ENCODE peak calls at places on chromosomes 2 and 18, in seven cellular contexts. B is left ventricle myocardium inferior, A is transverse colon, P is cardiac fibroblast, L is WERI-Rb-1, H is neural progenitor cell, D is foreskin fibroblast. N is an unnamed sample.

GRCh38 chr2:225458431-225459117 is 59.1 kb downstream of the NYAP2 start:
- DNase-seq in H (no peak), D (no peak), B (no peak), A (no peak), P (no peak), L (no peak), N (no peak)

GRCh38 chr2:202529389-202529788 is 105.4 kb upstream of the FAM117B start:
- DNase-seq in P (peak), L (no peak), H (no peak), B (no peak), A (no peak), D (peak), N (no peak)

GRCh38 chr2:119255760-119256573 is 32.3 kb downstream of the STEAP3 start:
- DNase-seq in A (no peak), P (peak), B (no peak), L (peak), D (peak), H (peak), N (no peak)

GRCh38 chr18:48290162-48290926 is 118.8 kb downstream of the ZBTB7C start:
- DNase-seq in B (no peak), A (no peak), P (no peak), L (no peak), H (peak), D (no peak), N (no peak)

GRCh38 chr2:233817305-233817980 is 36.9 kb downstream of the HJURP start:
- DNase-seq in D (no peak), H (no peak), B (no peak), L (peak), A (no peak), P (peak), N (no peak)

GRCh38 chr2:200788129-200788718 is 23.5 kb upstream of the BZW1 start:
- DNase-seq in L (no peak), A (no peak), H (no peak), D (peak), B (no peak), P (peak), N (no peak)

GRCh38 chr2:151808258-151809072 is 19.8 kb downstream of the ARL5A start:
- DNase-seq in D (peak), A (no peak), L (no peak), H (peak), B (no peak), P (peak), N (no peak)

GRCh38 chr2:239040152-239040761 is 192.4 kb downstream of the TWIST2 start:
- DNase-seq in P (no peak), A (no peak), D (no peak), B (no peak), H (no peak), L (no peak), N (no peak)

GRCh38 chr2:26458365-26459042 is 19.4 kb downstream of the OTOF start:
- DNase-seq in D (no peak), P (no peak), H (no peak), B (no peak), A (no peak), L (no peak), N (no peak)

GRCh38 chr2:239411117-239411516 is 10.3 kb upstream of the HDAC4 start:
- DNase-seq in L (no peak), B (no peak), D (no peak), A (no peak), P (no peak), H (no peak), N (no peak)

GRCh38 chr18:61001138-61001537 is 332.1 kb upstream of the CDH20 start:
- DNase-seq in L (no peak), P (no peak), D (peak), A (no peak), H (no peak), B (no peak), N (no peak)

GRCh38 chr18:49743296-49743567 is 70.1 kb downstream of the ACAA2 start:
- DNase-seq in B (no peak), P (no peak), D (no peak), L (no peak), H (no peak), A (no peak), N (no peak)

GRCh38 chr2:134201559-134201958 is 52.3 kb upstream of the MGAT5 start:
- DNase-seq in L (no peak), P (no peak), D (no peak), A (no peak), B (peak), H (no peak), N (no peak)

GRCh38 chr2:223222397-223222796 is 170.4 kb downstream of the KCNE4 start:
- DNase-seq in D (peak), B (no peak), P (no peak), L (no peak), H (no peak), A (no peak), N (no peak)

GRCh38 chr2:29834624-29835023 is 86.8 kb downstream of the ALK start:
- DNase-seq in D (peak), H (no peak), L (no peak), B (no peak), P (no peak), A (no peak), N (no peak)

GRCh38 chr2:96131152-96131817 is 7.0 kb downstream of the ASTL start:
- DNase-seq in D (no peak), A (no peak), H (no peak), L (no peak), P (no peak), B (no peak), N (no peak)

GRCh38 chr2:109031481-109032228 is 42.6 kb upstream of the EDAR start:
- DNase-seq in P (peak), L (no peak), B (peak), A (peak), H (peak), D (peak), N (peak)
- TF ChIP-seq CTCF in P (no peak), L (no peak), B (peak), A (no peak), H (no peak), D (no peak), N (no peak)

GRCh38 chr2:68463287-68463877 is 3.7 kb downstream of the FBXO48 start:
- DNase-seq in H (peak), P (peak), D (peak), B (no peak), A (no peak), L (no peak), N (no peak)
- H3K4me3 ChIP-seq in H (no peak), P (no peak), D (no peak), B (no peak), A (no peak), L (no peak), N (no peak)

DNA sequence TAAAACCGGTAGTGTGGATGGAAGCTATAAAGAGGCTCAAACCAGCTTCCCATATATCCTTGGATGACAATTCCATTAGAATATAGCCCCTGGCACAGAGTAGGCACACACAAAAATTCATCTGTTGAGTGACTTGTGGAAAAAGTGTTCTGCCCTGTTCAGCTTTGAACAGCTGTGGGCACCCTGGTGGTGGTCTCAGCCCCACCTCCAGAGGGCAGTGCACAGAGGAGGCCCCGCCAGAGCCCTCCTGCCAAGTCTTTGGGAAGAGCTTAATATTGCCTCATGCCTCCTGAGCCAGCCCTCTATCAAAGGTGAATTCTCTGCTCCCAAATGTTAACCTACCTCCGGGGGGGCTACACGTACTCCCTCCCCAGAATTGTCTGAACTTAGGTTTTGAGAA is 30.4 kb downstream of the EPAS1 start:
- DNase-seq in L (no peak), H (no peak), D (no peak), B (no peak), A (no peak), P (no peak), N (no peak)
- TF ChIP-seq CTCF in L (peak), H (peak), D (no peak), B (peak), A (no peak), P (peak), N (peak)

GRCh38 chr2:155273314-155273713 is 574.8 kb downstream of the KCNJ3 start:
- DNase-seq in P (no peak), B (no peak), A (no peak), D (no peak), L (no peak), H (no peak), N (no peak)
- H3K4me3 ChIP-seq in P (no peak), B (no peak), A (no peak), D (no peak), L (no peak), H (no peak), N (no peak)

GRCh38 chr18:35121531-35121930 is 80.3 kb downstream of the MAPRE2 start:
- DNase-seq in A (no peak), D (no peak), P (no peak), B (no peak), L (no peak), H (no peak), N (no peak)

GRCh38 chr18:35123811-35124210 is 82.6 kb downstream of the MAPRE2 start:
- DNase-seq in B (no peak), P (no peak), L (no peak), A (no peak), D (no peak), H (no peak), N (no peak)

GRCh38 chr18:35121038-35121437 is 79.8 kb downstream of the MAPRE2 start:
- DNase-seq in P (no peak), L (no peak), B (no peak), A (no peak), D (no peak), H (no peak), N (no peak)

GRCh38 chr18:35118641-35119040 is 77.4 kb downstream of the MAPRE2 start:
- DNase-seq in H (peak), B (no peak), A (no peak), P (no peak), L (no peak), D (no peak), N (no peak)

GRCh38 chr18:35122586-35123224 is 81.5 kb downstream of the MAPRE2 start:
- DNase-seq in D (no peak), B (no peak), P (peak), H (peak), A (no peak), L (peak), N (no peak)
- TF ChIP-seq CTCF in D (no peak), B (peak), P (peak), H (peak), A (no peak), L (peak), N (peak)

DNA sequence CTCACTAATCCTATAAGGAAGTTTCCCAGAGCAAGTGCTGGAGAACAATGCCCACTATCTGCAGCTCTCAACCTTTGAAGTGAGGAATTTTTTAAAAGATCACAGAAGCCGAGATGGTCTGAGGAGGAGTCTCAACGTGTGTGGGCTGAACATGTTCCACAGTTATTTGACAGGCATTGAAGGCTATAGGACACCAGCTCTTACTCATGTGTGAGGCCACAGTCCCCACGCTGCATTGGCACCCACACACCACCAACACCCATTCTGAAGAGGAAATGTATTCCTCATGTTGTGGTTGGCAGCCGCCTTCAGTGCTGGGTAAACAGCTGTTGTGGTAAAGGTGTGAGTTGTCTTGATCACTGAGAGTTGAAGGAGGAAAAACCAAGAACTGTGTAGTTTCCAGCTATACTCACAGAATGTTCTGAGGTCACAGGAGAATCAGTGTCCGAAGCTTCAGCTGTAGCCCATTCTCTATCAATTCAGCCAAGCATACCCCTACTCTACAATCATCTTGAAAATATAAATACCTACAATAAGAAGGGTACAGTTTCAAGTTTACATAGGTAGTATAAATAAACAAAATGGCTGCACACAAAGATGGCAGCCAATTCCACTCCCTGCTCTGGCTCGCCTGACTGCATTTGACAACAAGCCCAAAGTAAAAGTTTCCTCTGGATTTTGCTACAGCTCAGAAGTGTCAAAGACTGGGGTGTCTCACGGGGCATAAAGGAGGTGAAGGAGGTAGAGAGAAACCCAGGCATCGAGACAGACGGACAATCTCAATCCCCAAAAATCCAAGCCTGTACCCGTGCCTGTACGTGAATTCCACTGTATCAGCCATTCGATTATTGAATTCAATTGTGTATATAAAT is 12.1 kb downstream of the CD226 start:
- DNase-seq in D (peak), B (no peak), A (peak), H (peak), P (no peak), L (no peak), N (peak)
- H3K4me3 ChIP-seq in D (no peak), B (no peak), A (no peak), H (no peak), P (no peak), L (no peak), N (no peak)

GRCh38 chr2:104033399-104033798 is 820.5 kb upstream of the POU3F3 start:
- DNase-seq in B (no peak), P (no peak), H (peak), L (no peak), A (no peak), D (no peak), N (no peak)
- TF ChIP-seq CTCF in B (peak), P (no peak), H (peak), L (no peak), A (no peak), D (no peak), N (peak)

GRCh38 chr18:30800800-30801199 is 241.7 kb downstream of the DSC3 start:
- DNase-seq in D (no peak), H (no peak), P (no peak), B (no peak), L (no peak), A (no peak), N (no peak)
- H3K4me3 ChIP-seq in D (no peak), H (no peak), P (no peak), B (no peak), L (no peak), A (no peak), N (no peak)

GRCh38 chr18:77711096-77711495 is 461.4 kb downstream of the GALR1 start:
- DNase-seq in B (no peak), L (no peak), D (no peak), H (peak), P (no peak), A (no peak), N (no peak)
- TF ChIP-seq CTCF in B (no peak), L (peak), D (no peak), H (peak), P (peak), A (no peak), N (peak)

GRCh38 chr2:204114294-204114693 is 177.7 kb downstream of the ICOS start:
- DNase-seq in P (peak), H (no peak), B (no peak), L (no peak), D (no peak), A (no peak), N (no peak)

GRCh38 chr2:204110250-204111183 is 174.0 kb downstream of the ICOS start:
- DNase-seq in P (peak), B (no peak), A (peak), D (peak), H (no peak), L (no peak), N (peak)

GRCh38 chr2:204115288-204115687 is 178.7 kb downstream of the ICOS start:
- DNase-seq in P (no peak), D (no peak), B (no peak), L (no peak), H (no peak), A (no peak), N (no peak)

GRCh38 chr2:204116154-204116792 is 179.7 kb downstream of the ICOS start:
- DNase-seq in D (no peak), H (no peak), A (no peak), P (no peak), B (no peak), L (no peak), N (no peak)

DNA sequence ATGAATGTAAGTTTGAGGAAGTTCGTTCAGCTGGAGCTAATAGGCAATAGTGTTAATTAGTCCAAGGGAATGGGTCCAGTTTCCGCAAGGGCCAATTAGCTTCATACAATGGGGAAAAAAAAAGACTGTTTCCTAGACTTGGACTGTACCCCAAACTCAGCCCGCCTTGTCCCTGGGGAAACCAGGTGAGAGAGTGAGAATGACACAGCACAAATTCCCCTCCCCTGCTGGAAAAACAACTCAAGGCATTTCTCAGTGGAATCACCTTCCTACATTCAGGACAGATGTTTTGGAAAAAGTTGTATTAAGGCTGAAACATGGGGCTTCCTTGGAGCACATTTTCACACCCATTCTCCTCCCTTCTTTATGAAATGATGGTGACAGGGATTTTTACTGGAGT is 179.1 kb downstream of the ICOS start:
- DNase-seq in P (no peak), H (no peak), B (no peak), D (no peak), L (no peak), A (no peak), N (no peak)
- H3K4me3 ChIP-seq in P (no peak), H (no peak), B (no peak), D (no peak), L (no peak), A (no peak), N (no peak)

N was measured in GM12864.